ENCODE peak calls at places on chromosomes 16 and 17, in nine cellular contexts. O is CD8-positive, alpha-beta T cell; Z is right lobe of liver; G is DND-41; Y is pancreas; I is gastrocnemius medialis; B is CD4-positive, alpha-beta T cell; E is RWPE1; C is OCI-LY7. P is an unnamed sample.

GRCh38 chr17:27846042-27846655 is 45.8 kb upstream of the NOS2 start:
- DNase-seq in B (peak), O (peak), I (no peak), G (peak), Y (no peak), C (no peak), Z (no peak), E (no peak), P (no peak)

GRCh38 chr16:86221085-86221484 is 289.2 kb upstream of the FOXF1 start:
- DNase-seq in B (no peak), Z (no peak), Y (no peak), I (no peak), C (no peak), G (no peak), O (no peak), E (no peak), P (no peak)

GRCh38 chr17:17062356-17062755 is 20.1 kb downstream of the MPRIP start:
- DNase-seq in C (no peak), E (no peak), Z (no peak), Y (peak), B (no peak), G (no peak), I (peak), O (no peak), P (no peak)

GRCh38 chr17:39027037-39027436 is 59.8 kb upstream of the FBXO47 start:
- DNase-seq in C (no peak), Z (peak), O (peak), I (peak), G (peak), Y (peak), E (peak), B (no peak), P (no peak)

GRCh38 chr17:59814685-59815084 is 78.1 kb downstream of the TUBD1 start:
- DNase-seq in Y (no peak), Z (no peak), I (no peak), B (no peak), O (no peak), G (no peak), C (no peak), E (no peak), P (no peak)

GRCh38 chr17:20009302-20010098 is at the start of gene SPECC1:
- DNase-seq in I (peak), E (peak), O (peak), G (peak), C (peak), B (peak), Y (peak), Z (peak), P (peak)

GRCh38 chr16:57824880-57825279 is 22.6 kb upstream of the KIFC3 start:
- DNase-seq in C (no peak), O (no peak), E (no peak), B (no peak), I (no peak), Z (no peak), G (no peak), Y (no peak), P (no peak)

GRCh38 chr17:18182190-18182977 is 1.2 kb upstream of the ALKBH5 start:
- DNase-seq in Z (peak), B (no peak), C (no peak), G (peak), E (no peak), Y (peak), I (peak), O (no peak), P (peak)

GRCh38 chr16:83907926-83908325 is 9.0 kb downstream of the MLYCD start:
- DNase-seq in Z (no peak), O (no peak), Y (no peak), B (no peak), C (no peak), G (no peak), E (no peak), I (no peak), P (no peak)

GRCh38 chr16:86031141-86031678 is 132.2 kb downstream of the IRF8 start:
- DNase-seq in Y (peak), Z (no peak), B (no peak), E (no peak), O (no peak), I (no peak), C (no peak), G (no peak), P (no peak)

GRCh38 chr16:4465977-4466779 is 8.2 kb downstream of the NMRAL1 start:
- DNase-seq in Z (no peak), O (peak), E (no peak), G (no peak), C (no peak), I (no peak), Y (no peak), B (peak), P (no peak)

GRCh38 chr17:41655611-41656111 is 31.3 kb upstream of the KRT17 start:
- DNase-seq in G (no peak), Z (no peak), O (no peak), Y (no peak), E (peak), C (no peak), I (no peak), B (no peak), P (no peak)

GRCh38 chr17:41656249-41657023 is 32.1 kb upstream of the KRT17 start:
- DNase-seq in E (no peak), C (no peak), Y (no peak), B (no peak), Z (no peak), G (no peak), I (no peak), O (no peak), P (no peak)

GRCh38 chr17:41657936-41658335 is 30.7 kb upstream of the EIF1 start:
- DNase-seq in O (no peak), C (no peak), B (no peak), E (no peak), Z (no peak), Y (no peak), G (no peak), I (no peak), P (no peak)

GRCh38 chr17:41654908-41655607 is 30.7 kb upstream of the KRT17 start:
- DNase-seq in B (no peak), Z (no peak), G (no peak), I (no peak), Y (no peak), C (no peak), E (no peak), O (no peak), P (no peak)

DNA sequence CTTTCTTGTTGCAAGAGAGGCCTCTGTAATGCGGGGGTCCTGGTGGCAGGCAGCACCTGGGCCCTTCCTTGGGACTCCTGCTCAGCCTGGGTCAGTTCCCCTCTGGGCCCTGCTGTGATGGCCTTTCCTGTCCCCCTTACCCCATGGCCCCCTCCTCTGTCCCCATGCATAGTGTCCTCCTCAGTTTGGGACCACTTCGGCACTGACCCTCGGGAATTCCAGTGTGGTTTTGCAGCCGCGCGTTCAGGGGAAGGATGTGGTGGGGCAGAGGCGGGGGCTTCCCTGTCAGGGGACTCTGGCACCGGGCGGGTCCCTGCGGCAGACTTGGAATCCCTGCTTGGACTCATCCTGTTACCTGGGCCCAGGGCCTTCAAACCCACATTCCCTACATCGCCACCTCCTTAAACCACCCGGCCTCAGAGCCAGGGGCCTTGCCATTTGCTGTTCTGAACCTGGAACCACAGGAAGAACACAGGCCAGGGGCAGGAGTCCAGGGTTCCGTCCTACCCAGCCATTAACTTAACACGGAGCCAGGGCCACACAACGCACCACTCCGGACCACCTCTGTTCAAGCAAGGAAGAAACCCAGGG is 31.4 kb upstream of the EIF1 start:
- DNase-seq in Z (no peak), E (no peak), Y (no peak), C (no peak), O (no peak), G (no peak), B (no peak), I (no peak), P (no peak)
- H3K27ac ChIP-seq in Z (no peak), E (peak), Y (no peak), C (no peak), O (no peak), G (no peak), B (no peak), I (no peak), P (no peak)

GRCh38 chr17:1724869-1725641 is 551 bp downstream of the WDR81 start:
- DNase-seq in Y (no peak), I (peak), O (no peak), E (peak), G (no peak), Z (peak), B (no peak), C (no peak), P (no peak)
- TF ChIP-seq CTCF in Y (no peak), I (no peak), O (no peak), E (peak), G (peak), Z (no peak), B (no peak), C (no peak), P (no peak)

DNA sequence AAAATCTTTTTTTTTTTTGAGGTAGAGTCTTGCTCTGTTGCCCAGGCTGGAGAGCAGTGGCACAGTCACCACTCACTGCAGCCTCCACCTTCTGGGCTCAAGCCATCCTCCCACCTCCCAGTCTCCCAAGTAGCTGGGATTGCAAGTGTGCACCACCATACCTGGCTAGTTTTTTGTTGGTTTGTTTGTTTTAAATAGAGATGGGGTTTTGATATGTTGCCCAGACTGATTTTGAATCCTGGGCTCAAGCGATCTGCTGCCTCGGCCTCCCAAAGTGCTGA is 2.0 kb downstream of the LRRC37B start:
- DNase-seq in E (no peak), I (no peak), O (no peak), B (no peak), G (no peak), Z (no peak), C (no peak), Y (no peak), P (no peak)
- H3K27ac ChIP-seq in E (no peak), I (no peak), O (no peak), B (no peak), G (no peak), Z (no peak), C (no peak), Y (no peak), P (no peak)

GRCh38 chr16:23967018-23967417 is 131.2 kb downstream of the PRKCB start:
- DNase-seq in Z (no peak), O (no peak), E (no peak), I (no peak), Y (no peak), C (no peak), B (no peak), G (peak), P (no peak)
- TF ChIP-seq CTCF in Z (no peak), O (no peak), E (no peak), I (no peak), Y (no peak), C (no peak), B (no peak), G (peak), P (no peak)

P was measured in thoracic aorta.